ENCODE peak calls at places on chromosomes 5 and 9, in ten cellular contexts. One of them, this sample, is unnamed.

GRCh38 chr9:93541005-93541404 is 35.4 kb upstream of the PHF2 start:
- DNase-seq in mucosa of gallbladder: no peak
- DNase-seq in HuH-7.5: no peak
- DNase-seq in iris pigment epithelial cell: no peak
- DNase-seq in stimulated activated CD4-positive, alpha-beta T cell treated with anti-CD3 and anti-CD28 coated beads, Interleukin-15, amount 100 ng/mL, for 48 hours: no peak
- DNase-seq in hippocampal formation: no peak
- DNase-seq in NCI-H460: no peak
- DNase-seq in NCI-H226: no peak
- DNase-seq in hypothalamus: no peak
- DNase-seq in mesothelial cell of epicardium: no peak
- DNase-seq in this sample: no peak

GRCh38 chr5:995318-995717 is 13.3 kb upstream of the NKD2 start:
- DNase-seq in stimulated activated CD4-positive, alpha-beta T cell treated with anti-CD3 and anti-CD28 coated beads, Interleukin-15, amount 100 ng/mL, for 48 hours: no peak
- DNase-seq in mesothelial cell of epicardium: no peak
- DNase-seq in iris pigment epithelial cell: no peak
- DNase-seq in NCI-H460: no peak
- DNase-seq in HuH-7.5: no peak
- DNase-seq in NCI-H226: no peak
- DNase-seq in mucosa of gallbladder: no peak
- DNase-seq in hippocampal formation: no peak
- DNase-seq in hypothalamus: no peak
- DNase-seq in this sample: no peak

GRCh38 chr5:56359809-56360685 is 126.9 kb upstream of the ANKRD55 start:
- DNase-seq in NCI-H460: no peak
- DNase-seq in mesothelial cell of epicardium: no peak
- DNase-seq in NCI-H226: no peak
- DNase-seq in hippocampal formation: no peak
- DNase-seq in iris pigment epithelial cell: no peak
- DNase-seq in mucosa of gallbladder: no peak
- DNase-seq in HuH-7.5: no peak
- DNase-seq in hypothalamus: no peak
- DNase-seq in stimulated activated CD4-positive, alpha-beta T cell treated with anti-CD3 and anti-CD28 coated beads, Interleukin-15, amount 100 ng/mL, for 48 hours: no peak
- DNase-seq in this sample: no peak

GRCh38 chr9:21883642-21884041 is 81.2 kb downstream of the MTAP start:
- DNase-seq in HuH-7.5: no peak
- DNase-seq in mesothelial cell of epicardium: no peak
- DNase-seq in mucosa of gallbladder: no peak
- DNase-seq in hypothalamus: no peak
- DNase-seq in NCI-H226: no peak
- DNase-seq in iris pigment epithelial cell: no peak
- DNase-seq in stimulated activated CD4-positive, alpha-beta T cell treated with anti-CD3 and anti-CD28 coated beads, Interleukin-15, amount 100 ng/mL, for 48 hours: no peak
- DNase-seq in hippocampal formation: no peak
- DNase-seq in NCI-H460: no peak
- DNase-seq in this sample: no peak

GRCh38 chr9:114093031-114093471 is 6.0 kb downstream of the KIF12 start:
- DNase-seq in mucosa of gallbladder: no peak
- DNase-seq in NCI-H226: no peak
- DNase-seq in mesothelial cell of epicardium: peak; percentile 22
- DNase-seq in NCI-H460: no peak
- DNase-seq in hypothalamus: no peak
- DNase-seq in stimulated activated CD4-positive, alpha-beta T cell treated with anti-CD3 and anti-CD28 coated beads, Interleukin-15, amount 100 ng/mL, for 48 hours: no peak
- DNase-seq in iris pigment epithelial cell: no peak
- DNase-seq in HuH-7.5: no peak
- DNase-seq in hippocampal formation: no peak
- DNase-seq in this sample: no peak

GRCh38 chr5:173315495-173316352 is 12.5 kb downstream of the STC2 start:
- DNase-seq in hypothalamus: no peak
- DNase-seq in NCI-H460: peak; percentile 65
- DNase-seq in mesothelial cell of epicardium: no peak
- DNase-seq in hippocampal formation: no peak
- DNase-seq in stimulated activated CD4-positive, alpha-beta T cell treated with anti-CD3 and anti-CD28 coated beads, Interleukin-15, amount 100 ng/mL, for 48 hours: no peak
- DNase-seq in iris pigment epithelial cell: peak; percentile 95
- DNase-seq in HuH-7.5: no peak
- DNase-seq in NCI-H226: no peak
- DNase-seq in mucosa of gallbladder: no peak
- DNase-seq in this sample: peak; percentile 93

GRCh38 chr5:169637085-169637855 is at the start of gene DOCK2:
- DNase-seq in NCI-H226: no peak
- DNase-seq in mesothelial cell of epicardium: no peak
- DNase-seq in mucosa of gallbladder: peak; percentile 30
- DNase-seq in NCI-H460: no peak
- DNase-seq in HuH-7.5: no peak
- DNase-seq in hypothalamus: no peak
- DNase-seq in iris pigment epithelial cell: no peak
- DNase-seq in hippocampal formation: no peak
- DNase-seq in stimulated activated CD4-positive, alpha-beta T cell treated with anti-CD3 and anti-CD28 coated beads, Interleukin-15, amount 100 ng/mL, for 48 hours: peak; percentile 47
- DNase-seq in this sample: no peak

GRCh38 chr9:76403352-76403751 is 9.1 kb upstream of the RFK start:
- DNase-seq in HuH-7.5: no peak
- DNase-seq in iris pigment epithelial cell: peak; percentile 92
- DNase-seq in hippocampal formation: peak; percentile 33
- DNase-seq in mucosa of gallbladder: no peak
- DNase-seq in stimulated activated CD4-positive, alpha-beta T cell treated with anti-CD3 and anti-CD28 coated beads, Interleukin-15, amount 100 ng/mL, for 48 hours: no peak
- DNase-seq in NCI-H460: peak; percentile 48
- DNase-seq in hypothalamus: no peak
- DNase-seq in NCI-H226: peak; percentile 66
- DNase-seq in mesothelial cell of epicardium: no peak
- DNase-seq in this sample: peak; percentile 74

GRCh38 chr5:154390096-154390495 is 55.7 kb upstream of the SAP30L start:
- DNase-seq in mesothelial cell of epicardium: no peak
- DNase-seq in NCI-H226: no peak
- DNase-seq in iris pigment epithelial cell: no peak
- DNase-seq in NCI-H460: no peak
- DNase-seq in stimulated activated CD4-positive, alpha-beta T cell treated with anti-CD3 and anti-CD28 coated beads, Interleukin-15, amount 100 ng/mL, for 48 hours: no peak
- DNase-seq in hippocampal formation: no peak
- DNase-seq in HuH-7.5: no peak
- DNase-seq in mucosa of gallbladder: no peak
- DNase-seq in hypothalamus: no peak
- DNase-seq in this sample: no peak

GRCh38 chr5:161960314-161960713 is 107.3 kb upstream of the GABRG2 start:
- DNase-seq in mucosa of gallbladder: no peak
- DNase-seq in NCI-H460: no peak
- DNase-seq in stimulated activated CD4-positive, alpha-beta T cell treated with anti-CD3 and anti-CD28 coated beads, Interleukin-15, amount 100 ng/mL, for 48 hours: no peak
- DNase-seq in mesothelial cell of epicardium: no peak
- DNase-seq in iris pigment epithelial cell: no peak
- DNase-seq in HuH-7.5: no peak
- DNase-seq in NCI-H226: no peak
- DNase-seq in hypothalamus: no peak
- DNase-seq in hippocampal formation: no peak
- DNase-seq in this sample: no peak

GRCh38 chr5:166991586-166991985 is 1299.9 kb upstream of the WWC1 start:
- DNase-seq in mesothelial cell of epicardium: no peak
- DNase-seq in NCI-H226: no peak
- DNase-seq in HuH-7.5: no peak
- DNase-seq in hippocampal formation: no peak
- DNase-seq in hypothalamus: no peak
- DNase-seq in NCI-H460: no peak
- DNase-seq in iris pigment epithelial cell: no peak
- DNase-seq in stimulated activated CD4-positive, alpha-beta T cell treated with anti-CD3 and anti-CD28 coated beads, Interleukin-15, amount 100 ng/mL, for 48 hours: no peak
- DNase-seq in mucosa of gallbladder: no peak
- DNase-seq in this sample: no peak

GRCh38 chr5:73450672-73451217 is 2.2 kb upstream of the FOXD1 start:
- DNase-seq in mesothelial cell of epicardium: no peak
- DNase-seq in hippocampal formation: no peak
- DNase-seq in mucosa of gallbladder: no peak
- DNase-seq in hypothalamus: no peak
- DNase-seq in stimulated activated CD4-positive, alpha-beta T cell treated with anti-CD3 and anti-CD28 coated beads, Interleukin-15, amount 100 ng/mL, for 48 hours: no peak
- DNase-seq in NCI-H226: no peak
- DNase-seq in NCI-H460: no peak
- DNase-seq in HuH-7.5: no peak
- DNase-seq in iris pigment epithelial cell: peak; percentile 23
- DNase-seq in this sample: peak; percentile 40

GRCh38 chr9:92943062-92943616 is 4.2 kb upstream of the FGD3 start:
- DNase-seq in hypothalamus: no peak
- DNase-seq in hippocampal formation: no peak
- DNase-seq in HuH-7.5: no peak
- DNase-seq in NCI-H226: no peak
- DNase-seq in mucosa of gallbladder: no peak
- DNase-seq in stimulated activated CD4-positive, alpha-beta T cell treated with anti-CD3 and anti-CD28 coated beads, Interleukin-15, amount 100 ng/mL, for 48 hours: no peak
- DNase-seq in iris pigment epithelial cell: no peak
- DNase-seq in NCI-H460: no peak
- DNase-seq in mesothelial cell of epicardium: no peak
- DNase-seq in this sample: peak; percentile 52

GRCh38 chr5:56025303-56025885 is 30.6 kb upstream of the IL6ST start:
- DNase-seq in mesothelial cell of epicardium: no peak
- DNase-seq in hippocampal formation: no peak
- DNase-seq in NCI-H460: no peak
- DNase-seq in iris pigment epithelial cell: peak; percentile 47
- DNase-seq in stimulated activated CD4-positive, alpha-beta T cell treated with anti-CD3 and anti-CD28 coated beads, Interleukin-15, amount 100 ng/mL, for 48 hours: no peak
- DNase-seq in hypothalamus: no peak
- DNase-seq in NCI-H226: no peak
- DNase-seq in mucosa of gallbladder: peak; percentile 14
- DNase-seq in HuH-7.5: peak; percentile 58
- DNase-seq in this sample: peak; percentile 89

GRCh38 chr5:77076961-77077820 is 9.9 kb downstream of the ZBED3 start:
- DNase-seq in iris pigment epithelial cell: peak; percentile 77
- DNase-seq in NCI-H460: no peak
- DNase-seq in HuH-7.5: no peak
- DNase-seq in hippocampal formation: peak; percentile 62
- DNase-seq in NCI-H226: no peak
- DNase-seq in stimulated activated CD4-positive, alpha-beta T cell treated with anti-CD3 and anti-CD28 coated beads, Interleukin-15, amount 100 ng/mL, for 48 hours: peak; percentile 22
- DNase-seq in mesothelial cell of epicardium: peak; percentile 77
- DNase-seq in hypothalamus: peak; percentile 23
- DNase-seq in mucosa of gallbladder: peak; percentile 69
- DNase-seq in this sample: peak; percentile 65

GRCh38 chr5:166377756-166378155 is 1913.7 kb upstream of the WWC1 start:
- DNase-seq in hypothalamus: no peak
- DNase-seq in mesothelial cell of epicardium: no peak
- DNase-seq in hippocampal formation: no peak
- DNase-seq in stimulated activated CD4-positive, alpha-beta T cell treated with anti-CD3 and anti-CD28 coated beads, Interleukin-15, amount 100 ng/mL, for 48 hours: no peak
- DNase-seq in mucosa of gallbladder: no peak
- DNase-seq in iris pigment epithelial cell: no peak
- DNase-seq in NCI-H226: no peak
- DNase-seq in NCI-H460: no peak
- DNase-seq in HuH-7.5: no peak
- DNase-seq in this sample: no peak

GRCh38 chr5:140322751-140323731 is 20.1 kb upstream of the PFDN1 start:
- DNase-seq in hypothalamus: no peak
- DNase-seq in mucosa of gallbladder: peak; percentile 59
- DNase-seq in HuH-7.5: no peak
- DNase-seq in stimulated activated CD4-positive, alpha-beta T cell treated with anti-CD3 and anti-CD28 coated beads, Interleukin-15, amount 100 ng/mL, for 48 hours: no peak
- DNase-seq in hippocampal formation: peak; percentile 62
- DNase-seq in NCI-H226: peak; percentile 96
- DNase-seq in NCI-H460: no peak
- DNase-seq in mesothelial cell of epicardium: no peak
- DNase-seq in iris pigment epithelial cell: peak; percentile 97
- DNase-seq in this sample: no peak

GRCh38 chr9:95058795-95059386 is 258.6 kb downstream of the FANCC start:
- DNase-seq in hippocampal formation: no peak
- DNase-seq in iris pigment epithelial cell: peak; percentile 35
- DNase-seq in mucosa of gallbladder: no peak
- DNase-seq in NCI-H226: no peak
- DNase-seq in mesothelial cell of epicardium: no peak
- DNase-seq in NCI-H460: no peak
- DNase-seq in hypothalamus: no peak
- DNase-seq in HuH-7.5: no peak
- DNase-seq in stimulated activated CD4-positive, alpha-beta T cell treated with anti-CD3 and anti-CD28 coated beads, Interleukin-15, amount 100 ng/mL, for 48 hours: no peak
- DNase-seq in this sample: no peak

GRCh38 chr5:95858023-95858461 is 35.5 kb upstream of the GLRX start:
- DNase-seq in NCI-H226: peak; percentile 92
- DNase-seq in mucosa of gallbladder: peak; percentile 35
- DNase-seq in HuH-7.5: no peak
- DNase-seq in NCI-H460: no peak
- DNase-seq in hippocampal formation: peak; percentile 27
- DNase-seq in hypothalamus: no peak
- DNase-seq in stimulated activated CD4-positive, alpha-beta T cell treated with anti-CD3 and anti-CD28 coated beads, Interleukin-15, amount 100 ng/mL, for 48 hours: no peak
- DNase-seq in mesothelial cell of epicardium: no peak
- DNase-seq in iris pigment epithelial cell: peak; percentile 90
- DNase-seq in this sample: peak; percentile 88

GRCh38 chr5:177447066-177447610 is 524 bp downstream of the PRR7 start:
- DNase-seq in stimulated activated CD4-positive, alpha-beta T cell treated with anti-CD3 and anti-CD28 coated beads, Interleukin-15, amount 100 ng/mL, for 48 hours: no peak
- DNase-seq in iris pigment epithelial cell: no peak
- DNase-seq in hypothalamus: peak; percentile 66
- DNase-seq in mesothelial cell of epicardium: no peak
- DNase-seq in HuH-7.5: peak; percentile 74
- DNase-seq in mucosa of gallbladder: peak; percentile 45
- DNase-seq in NCI-H226: peak; percentile 52
- DNase-seq in hippocampal formation: peak; percentile 61
- DNase-seq in NCI-H460: peak; percentile 47
- DNase-seq in this sample: no peak

GRCh38 chr5:2023196-2023595 is 140.5 kb upstream of the IRX4 start:
- DNase-seq in mesothelial cell of epicardium: no peak
- DNase-seq in stimulated activated CD4-positive, alpha-beta T cell treated with anti-CD3 and anti-CD28 coated beads, Interleukin-15, amount 100 ng/mL, for 48 hours: no peak
- DNase-seq in mucosa of gallbladder: no peak
- DNase-seq in NCI-H460: no peak
- DNase-seq in HuH-7.5: no peak
- DNase-seq in NCI-H226: no peak
- DNase-seq in hippocampal formation: no peak
- DNase-seq in hypothalamus: no peak
- DNase-seq in iris pigment epithelial cell: no peak
- DNase-seq in this sample: no peak

GRCh38 chr5:170307575-170308465 is 10.2 kb upstream of the LCP2 start:
- DNase-seq in iris pigment epithelial cell: peak; percentile 95
- DNase-seq in stimulated activated CD4-positive, alpha-beta T cell treated with anti-CD3 and anti-CD28 coated beads, Interleukin-15, amount 100 ng/mL, for 48 hours: no peak
- DNase-seq in hypothalamus: no peak
- DNase-seq in NCI-H460: peak; percentile 21
- DNase-seq in mucosa of gallbladder: peak; percentile 78
- DNase-seq in mesothelial cell of epicardium: no peak
- DNase-seq in HuH-7.5: no peak
- DNase-seq in hippocampal formation: no peak
- DNase-seq in NCI-H226: no peak
- DNase-seq in this sample: peak; percentile 88

GRCh38 chr5:17314907-17315471 is 97.6 kb downstream of the BASP1 start:
- DNase-seq in stimulated activated CD4-positive, alpha-beta T cell treated with anti-CD3 and anti-CD28 coated beads, Interleukin-15, amount 100 ng/mL, for 48 hours: no peak
- DNase-seq in mucosa of gallbladder: no peak
- DNase-seq in iris pigment epithelial cell: no peak
- DNase-seq in HuH-7.5: no peak
- DNase-seq in NCI-H460: no peak
- DNase-seq in NCI-H226: no peak
- DNase-seq in mesothelial cell of epicardium: no peak
- DNase-seq in hypothalamus: no peak
- DNase-seq in hippocampal formation: no peak
- DNase-seq in this sample: no peak

GRCh38 chr9:22129134-22129533 is 120.0 kb upstream of the CDKN2B start:
- DNase-seq in iris pigment epithelial cell: peak; percentile 65
- DNase-seq in stimulated activated CD4-positive, alpha-beta T cell treated with anti-CD3 and anti-CD28 coated beads, Interleukin-15, amount 100 ng/mL, for 48 hours: no peak
- DNase-seq in mucosa of gallbladder: no peak
- DNase-seq in NCI-H226: no peak
- DNase-seq in hippocampal formation: no peak
- DNase-seq in NCI-H460: no peak
- DNase-seq in mesothelial cell of epicardium: no peak
- DNase-seq in hypothalamus: no peak
- DNase-seq in HuH-7.5: no peak
- DNase-seq in this sample: no peak

GRCh38 chr9:91119147-91119546 is 242.6 kb downstream of the AUH start:
- DNase-seq in NCI-H226: peak; percentile 80
- DNase-seq in mucosa of gallbladder: no peak
- DNase-seq in NCI-H460: peak; percentile 55
- DNase-seq in hippocampal formation: no peak
- DNase-seq in mesothelial cell of epicardium: no peak
- DNase-seq in hypothalamus: no peak
- DNase-seq in stimulated activated CD4-positive, alpha-beta T cell treated with anti-CD3 and anti-CD28 coated beads, Interleukin-15, amount 100 ng/mL, for 48 hours: no peak
- DNase-seq in HuH-7.5: no peak
- DNase-seq in iris pigment epithelial cell: peak; percentile 42
- DNase-seq in this sample: peak; percentile 82

GRCh38 chr5:37189355-37189754 is 59.8 kb downstream of the CPLANE1 start:
- DNase-seq in mucosa of gallbladder: no peak
- DNase-seq in HuH-7.5: no peak
- DNase-seq in iris pigment epithelial cell: peak; percentile 48
- DNase-seq in NCI-H460: no peak
- DNase-seq in hippocampal formation: no peak
- DNase-seq in mesothelial cell of epicardium: no peak
- DNase-seq in NCI-H226: no peak
- DNase-seq in stimulated activated CD4-positive, alpha-beta T cell treated with anti-CD3 and anti-CD28 coated beads, Interleukin-15, amount 100 ng/mL, for 48 hours: no peak
- DNase-seq in hypothalamus: no peak
- DNase-seq in this sample: no peak

GRCh38 chr9:32550046-32550608 is 2.0 kb upstream of the SMIM27 start:
- DNase-seq in hippocampal formation: peak; percentile 42
- DNase-seq in stimulated activated CD4-positive, alpha-beta T cell treated with anti-CD3 and anti-CD28 coated beads, Interleukin-15, amount 100 ng/mL, for 48 hours: no peak
- DNase-seq in HuH-7.5: peak; percentile 19
- DNase-seq in NCI-H226: no peak
- DNase-seq in iris pigment epithelial cell: peak; percentile 60
- DNase-seq in hypothalamus: no peak
- DNase-seq in mesothelial cell of epicardium: no peak
- DNase-seq in NCI-H460: no peak
- DNase-seq in mucosa of gallbladder: no peak
- DNase-seq in this sample: no peak

GRCh38 chr5:122849746-122850145 is 4.3 kb downstream of the SNX24 start:
- DNase-seq in hippocampal formation: peak; percentile 9
- DNase-seq in mucosa of gallbladder: no peak
- DNase-seq in hypothalamus: no peak
- DNase-seq in NCI-H460: peak; percentile 17
- DNase-seq in stimulated activated CD4-positive, alpha-beta T cell treated with anti-CD3 and anti-CD28 coated beads, Interleukin-15, amount 100 ng/mL, for 48 hours: no peak
- DNase-seq in mesothelial cell of epicardium: no peak
- DNase-seq in HuH-7.5: no peak
- DNase-seq in iris pigment epithelial cell: peak; percentile 51
- DNase-seq in NCI-H226: peak; percentile 92
- DNase-seq in this sample: peak; percentile 79